ENCODE peak calls at places on chromosomes 7 and 10, in six cellular contexts. K is A549, O is RWPE2, S is cardiac muscle cell, R is PC-3, Q is fibroblast of mammary gland. W is an unnamed sample.

GRCh38 chr10:62384447-62385081 is 10.4 kb downstream of the ZNF365 start:
- DNase-seq in K (no peak), R (peak; percentile 89), S (no peak), O (no peak), Q (peak; percentile 11), W (peak; percentile 8)

GRCh38 chr7:34837316-34837715 is 179.3 kb downstream of the NPSR1 start:
- DNase-seq in R (peak; percentile 45), O (no peak), Q (no peak), S (no peak), K (no peak), W (peak; percentile 42)

GRCh38 chr7:44765579-44766415 is 17.1 kb downstream of the ZMIZ2 start:
- DNase-seq in R (no peak), Q (no peak), K (no peak), O (no peak), S (no peak), W (no peak)

GRCh38 chr7:49866076-49866735 is 92.8 kb downstream of the VWC2 start:
- DNase-seq in O (no peak), K (no peak), R (no peak), Q (no peak), S (peak; percentile 48), W (peak; percentile 81)

GRCh38 chr10:43140414-43140813 is 2.2 kb downstream of the CSGALNACT2 start:
- DNase-seq in S (no peak), R (peak; percentile 97), O (no peak), Q (peak; percentile 96), K (peak; percentile 79), W (peak; percentile 67)

GRCh38 chr10:62083868-62084267 is 182.4 kb downstream of the ARID5B start:
- DNase-seq in S (peak; percentile 52), R (peak; percentile 85), O (peak; percentile 82), K (peak; percentile 23), Q (peak; percentile 88), W (peak; percentile 80)

GRCh38 chr10:3091921-3092320 is 24.6 kb downstream of the PFKP start:
- DNase-seq in R (no peak), Q (no peak), S (no peak), O (no peak), K (no peak), W (no peak)

GRCh38 chr10:126242352-126243260 is 145.7 kb downstream of the ADAM12 start:
- DNase-seq in Q (peak; percentile 94), S (no peak), O (no peak), R (no peak), K (no peak), W (no peak)

GRCh38 chr10:109902992-109903947 is 20.0 kb downstream of the XPNPEP1 start:
- DNase-seq in R (peak; percentile 30), O (no peak), S (no peak), Q (peak; percentile 60), K (no peak), W (no peak)

GRCh38 chr7:27110163-27110976 is 7.9 kb upstream of the HOXA2 start:
- DNase-seq in S (no peak), K (peak; percentile 51), Q (peak; percentile 69), R (peak; percentile 94), O (no peak), W (peak; percentile 73)

GRCh38 chr10:69377936-69378335 is 38.8 kb downstream of the TACR2 start:
- DNase-seq in Q (no peak), S (no peak), R (no peak), O (no peak), K (no peak), W (no peak)

GRCh38 chr10:60681103-60681502 is 97.2 kb upstream of the CDK1 start:
- DNase-seq in K (no peak), Q (no peak), S (no peak), R (no peak), O (no peak), W (no peak)

GRCh38 chr7:151847681-151848081 is 29.2 kb downstream of the PRKAG2 start:
- DNase-seq in S (no peak), O (peak; percentile 40), Q (no peak), K (no peak), R (no peak), W (no peak)

GRCh38 chr7:130303127-130303526 is 10.2 kb downstream of the CPA4 start:
- DNase-seq in S (no peak), Q (no peak), R (no peak), K (no peak), O (no peak), W (no peak)

GRCh38 chr10:100101526-100102076 is 19.9 kb upstream of the CPN1 start:
- DNase-seq in S (no peak), K (peak; percentile 57), O (no peak), Q (peak; percentile 30), R (peak; percentile 53), W (peak; percentile 30)

GRCh38 chr7:85286449-85286848 is 99.6 kb upstream of the SEMA3D start:
- DNase-seq in R (no peak), K (no peak), Q (peak; percentile 2), O (no peak), S (no peak), W (no peak)

GRCh38 chr7:7884855-7885254 is 83.7 kb upstream of the GLCCI1 start:
- DNase-seq in S (no peak), O (no peak), Q (peak; percentile 74), R (peak; percentile 55), K (no peak), W (peak; percentile 35)

GRCh38 chr7:116512524-116513188 is 12.2 kb upstream of the CAV1 start:
- DNase-seq in R (peak; percentile 44), O (no peak), K (no peak), S (no peak), Q (peak; percentile 54), W (peak; percentile 35)

GRCh38 chr7:100835903-100836811 is 8.8 kb upstream of the EPHB4 start:
- DNase-seq in S (no peak), O (peak; percentile 91), K (no peak), R (no peak), Q (no peak), W (no peak)

GRCh38 chr7:139108256-139109187 is 998 bp downstream of the ZC3HAV1 start:
- DNase-seq in O (peak; percentile 65), R (peak; percentile 23), Q (peak; percentile 10), S (peak; percentile 23), K (peak; percentile 30), W (peak; percentile 27)

GRCh38 chr10:98367626-98368451 is 47.1 kb downstream of the PYROXD2 start:
- DNase-seq in R (no peak), Q (no peak), O (no peak), S (no peak), K (no peak), W (no peak)

GRCh38 chr10:75220258-75220657 is 9.7 kb downstream of the VDAC2 start:
- DNase-seq in R (no peak), S (no peak), K (no peak), O (no peak), Q (no peak), W (no peak)

GRCh38 chr7:94449151-94449725 is 54.5 kb downstream of the COL1A2 start:
- DNase-seq in O (no peak), Q (peak; percentile 64), K (peak; percentile 57), R (peak; percentile 58), S (peak; percentile 59), W (peak; percentile 47)

GRCh38 chr10:94230134-94230785 is 132.5 kb downstream of the NOC3L start:
- DNase-seq in R (no peak), Q (no peak), K (no peak), O (no peak), S (no peak), W (no peak)

GRCh38 chr7:29968683-29969457 is 20.7 kb downstream of the SCRN1 start:
- DNase-seq in S (no peak), O (no peak), K (no peak), R (peak; percentile 72), Q (peak; percentile 62), W (peak; percentile 50)

GRCh38 chr10:127017406-127018297 is 112.4 kb downstream of the DOCK1 start:
- DNase-seq in R (no peak), Q (no peak), S (no peak), O (no peak), K (peak; percentile 12), W (no peak)

GRCh38 chr10:131352765-131353290 is 41.3 kb upstream of the TCERG1L start:
- DNase-seq in S (no peak), Q (no peak), K (no peak), O (no peak), R (no peak), W (no peak)

GRCh38 chr10:107413971-107414370 is 249.5 kb upstream of the SORCS1 start:
- DNase-seq in S (no peak), Q (no peak), O (no peak), K (no peak), R (no peak), W (no peak)

GRCh38 chr10:107415446-107415845 is 250.9 kb upstream of the SORCS1 start:
- DNase-seq in S (no peak), K (no peak), R (no peak), O (no peak), Q (no peak), W (no peak)

GRCh38 chr10:107409517-107409916 is 245.0 kb upstream of the SORCS1 start:
- DNase-seq in K (no peak), S (peak; percentile 38), R (peak; percentile 49), Q (peak; percentile 33), O (no peak), W (peak; percentile 63)
- TF ChIP-seq CTCF in K (no peak), S (peak; percentile 23), R (peak; percentile 61), Q (no peak), O (peak; percentile 58), W (peak; percentile 55)

DNA sequence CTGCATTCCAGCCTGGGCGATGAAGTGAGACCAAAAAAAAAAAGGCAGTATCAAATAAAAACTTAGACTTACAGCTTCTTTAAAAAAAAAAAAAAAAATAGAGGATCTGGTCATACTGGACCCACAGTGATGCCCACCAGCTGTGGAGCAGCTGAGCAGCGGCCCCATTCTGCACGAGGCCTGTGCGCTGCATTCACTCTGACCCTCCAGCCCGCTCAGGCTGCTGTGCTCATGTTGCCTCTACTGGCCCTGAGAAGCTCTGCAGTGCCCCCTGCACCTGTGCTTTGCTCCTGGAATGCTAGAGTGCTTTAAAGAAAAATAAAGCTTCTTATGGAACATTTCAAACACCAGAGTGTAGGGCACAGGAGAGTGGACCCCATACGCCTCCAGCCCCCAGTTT is 33.2 kb downstream of the TMEM120A start:
- DNase-seq in K (no peak), S (no peak), R (no peak), O (no peak), Q (no peak), W (no peak)
- TF ChIP-seq CTCF in K (no peak), S (peak; percentile 5), R (peak; percentile 39), O (no peak), Q (no peak), W (no peak)

DNA sequence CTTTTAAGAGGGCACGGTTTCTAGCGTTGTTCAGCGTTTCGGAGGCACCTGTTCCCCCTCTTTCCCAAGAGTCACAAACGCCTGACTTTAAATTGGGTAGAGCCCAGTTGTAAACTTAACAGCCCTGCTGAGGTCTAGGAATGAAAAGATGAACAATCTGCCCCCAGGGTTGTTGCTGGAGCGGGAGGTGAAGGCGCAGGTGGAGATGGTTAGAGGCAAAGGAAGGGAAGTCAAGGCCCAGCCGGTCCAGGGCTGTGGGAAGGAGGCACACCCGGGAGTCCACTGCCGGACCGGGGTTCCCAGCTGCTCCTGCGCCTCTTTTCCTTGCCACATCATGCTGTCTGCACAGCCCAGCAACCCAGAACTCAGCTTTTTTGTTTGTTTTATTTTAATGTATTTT is 770 bp downstream of the PRXL2A start:
- DNase-seq in S (no peak), K (no peak), R (no peak), O (no peak), Q (no peak), W (no peak)
- TF ChIP-seq CTCF in S (no peak), K (no peak), R (no peak), O (no peak), Q (no peak), W (no peak)

DNA sequence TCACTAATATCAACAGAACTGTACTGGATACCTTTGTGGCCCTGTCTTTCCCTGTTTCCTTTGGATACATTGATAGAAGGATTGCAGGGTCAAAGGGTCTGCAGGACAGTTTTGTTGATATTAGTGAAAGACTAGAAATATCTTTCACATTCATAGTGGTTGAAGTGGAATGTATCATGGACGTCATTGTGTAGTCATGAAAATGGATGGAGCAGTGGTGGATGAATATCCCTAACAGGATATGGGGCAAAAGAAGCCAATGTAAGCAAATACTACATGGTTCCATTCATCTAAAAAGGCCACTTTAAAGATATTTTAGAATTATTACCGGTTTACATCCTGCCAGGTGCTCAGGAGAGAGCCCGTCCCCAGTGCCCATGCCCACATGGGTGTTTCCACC is 23.8 kb downstream of the PALD1 start:
- DNase-seq in R (no peak), S (no peak), Q (no peak), O (no peak), K (no peak), W (no peak)
- TF ChIP-seq CTCF in R (no peak), S (no peak), Q (no peak), O (no peak), K (no peak), W (no peak)